ENCODE peak calls at places on chromosomes 5 and 9, in five cellular contexts. One of them, this sample, is unnamed.

GRCh38 chr5:106172681-106173532 is 1497.8 kb downstream of the EFNA5 start:
- DNase-seq in activated effector memory CD4-positive, alpha-beta T cell treated with anti-CD3 and anti-CD28 coated beads, Interleukin-2, amount 50 U/mL, for 16 hours: no peak
- DNase-seq in caudate nucleus: no peak
- DNase-seq in left lung: no peak
- DNase-seq in HL-60: no peak
- DNase-seq in this sample: no peak

GRCh38 chr9:76595645-76596044 is 136.7 kb downstream of the GCNT1 start:
- DNase-seq in activated effector memory CD4-positive, alpha-beta T cell treated with anti-CD3 and anti-CD28 coated beads, Interleukin-2, amount 50 U/mL, for 16 hours: no peak
- DNase-seq in caudate nucleus: no peak
- DNase-seq in left lung: no peak
- DNase-seq in HL-60: no peak
- DNase-seq in this sample: no peak

GRCh38 chr5:73179730-73180129 is 6.7 kb downstream of the TMEM174 start:
- DNase-seq in activated effector memory CD4-positive, alpha-beta T cell treated with anti-CD3 and anti-CD28 coated beads, Interleukin-2, amount 50 U/mL, for 16 hours: no peak
- DNase-seq in caudate nucleus: no peak
- DNase-seq in left lung: no peak
- DNase-seq in HL-60: no peak
- DNase-seq in this sample: no peak

GRCh38 chr5:132181011-132181629 is 46.5 kb downstream of the P4HA2 start:
- DNase-seq in activated effector memory CD4-positive, alpha-beta T cell treated with anti-CD3 and anti-CD28 coated beads, Interleukin-2, amount 50 U/mL, for 16 hours: no peak
- DNase-seq in caudate nucleus: no peak
- DNase-seq in left lung: no peak
- DNase-seq in HL-60: no peak
- DNase-seq in this sample: no peak

GRCh38 chr9:136370687-136371530 is 2.6 kb downstream of the CARD9 start:
- DNase-seq in activated effector memory CD4-positive, alpha-beta T cell treated with anti-CD3 and anti-CD28 coated beads, Interleukin-2, amount 50 U/mL, for 16 hours: no peak
- DNase-seq in caudate nucleus: no peak
- DNase-seq in left lung: no peak
- DNase-seq in HL-60: no peak
- DNase-seq in this sample: no peak

GRCh38 chr5:72654231-72654630 is 147.0 kb upstream of the ZNF366 start:
- DNase-seq in activated effector memory CD4-positive, alpha-beta T cell treated with anti-CD3 and anti-CD28 coated beads, Interleukin-2, amount 50 U/mL, for 16 hours: no peak
- DNase-seq in caudate nucleus: no peak
- DNase-seq in left lung: no peak
- DNase-seq in HL-60: no peak
- DNase-seq in this sample: no peak

GRCh38 chr5:129345213-129345925 is 114.7 kb upstream of the ADAMTS19 start:
- DNase-seq in activated effector memory CD4-positive, alpha-beta T cell treated with anti-CD3 and anti-CD28 coated beads, Interleukin-2, amount 50 U/mL, for 16 hours: no peak
- DNase-seq in caudate nucleus: no peak
- DNase-seq in left lung: no peak
- DNase-seq in HL-60: no peak
- DNase-seq in this sample: no peak

GRCh38 chr5:172482156-172483020 is 28.1 kb upstream of the SH3PXD2B start:
- DNase-seq in activated effector memory CD4-positive, alpha-beta T cell treated with anti-CD3 and anti-CD28 coated beads, Interleukin-2, amount 50 U/mL, for 16 hours: no peak
- DNase-seq in caudate nucleus: no peak
- DNase-seq in left lung: no peak
- DNase-seq in HL-60: no peak
- DNase-seq in this sample: no peak

GRCh38 chr5:134073404-134073803 is 41.1 kb upstream of the TCF7 start:
- DNase-seq in activated effector memory CD4-positive, alpha-beta T cell treated with anti-CD3 and anti-CD28 coated beads, Interleukin-2, amount 50 U/mL, for 16 hours: no peak
- DNase-seq in caudate nucleus: no peak
- DNase-seq in left lung: no peak
- DNase-seq in HL-60: no peak
- DNase-seq in this sample: no peak

GRCh38 chr9:135702002-135702721 is at the start of gene KCNT1:
- DNase-seq in activated effector memory CD4-positive, alpha-beta T cell treated with anti-CD3 and anti-CD28 coated beads, Interleukin-2, amount 50 U/mL, for 16 hours: peak
- DNase-seq in caudate nucleus: peak
- DNase-seq in left lung: peak
- DNase-seq in HL-60: peak
- DNase-seq in this sample: no peak

GRCh38 chr5:148760945-148761638 is 65.3 kb upstream of the ADRB2 start:
- DNase-seq in activated effector memory CD4-positive, alpha-beta T cell treated with anti-CD3 and anti-CD28 coated beads, Interleukin-2, amount 50 U/mL, for 16 hours: no peak
- DNase-seq in caudate nucleus: no peak
- DNase-seq in left lung: no peak
- DNase-seq in HL-60: peak
- DNase-seq in this sample: no peak

GRCh38 chr5:55969956-55970355 is 24.8 kb downstream of the IL6ST start:
- DNase-seq in activated effector memory CD4-positive, alpha-beta T cell treated with anti-CD3 and anti-CD28 coated beads, Interleukin-2, amount 50 U/mL, for 16 hours: no peak
- DNase-seq in caudate nucleus: no peak
- DNase-seq in left lung: no peak
- DNase-seq in HL-60: no peak
- DNase-seq in this sample: no peak